ENCODE peak calls at places on chromosomes 4 and X, in eight cellular contexts. H, E, S, R, X, C, I and N are unnamed samples.

GRCh38 chrX:8284131-8284530 is 113.1 kb upstream of the VCX2 start:
- DNase-seq in X (no peak), E (no peak), R (peak), C (no peak), S (no peak), I (no peak), H (no peak), N (no peak)

GRCh38 chr4:86939737-86940141 is 4.9 kb downstream of the AFF1 start:
- DNase-seq in R (no peak), E (no peak), I (no peak), H (no peak), S (no peak), X (no peak), C (no peak), N (no peak)

GRCh38 chr4:157992038-157992706 is 180.7 kb downstream of the GASK1B start:
- DNase-seq in X (peak), S (peak), R (peak), C (peak), E (peak), H (peak), I (peak), N (peak)

GRCh38 chrX:5842601-5843000 is 386.1 kb downstream of the NLGN4X start:
- DNase-seq in C (no peak), I (no peak), X (no peak), S (no peak), E (no peak), H (no peak), R (peak), N (no peak)

GRCh38 chrX:69362889-69363288 is 141.2 kb upstream of the NALF2 start:
- DNase-seq in R (no peak), C (peak), E (peak), H (peak), S (peak), X (no peak), I (no peak), N (no peak)

GRCh38 chr4:122978789-122979188 is 56.4 kb upstream of the NUDT6 start:
- DNase-seq in X (no peak), H (no peak), C (no peak), I (no peak), E (no peak), S (no peak), R (no peak), N (no peak)

GRCh38 chr4:168812806-168813205 is 197.2 kb downstream of the CBR4 start:
- DNase-seq in S (no peak), E (no peak), X (peak), I (no peak), C (no peak), R (no peak), H (no peak), N (no peak)

GRCh38 chr4:109434007-109434792 is 585 bp downstream of the SEC24B start:
- DNase-seq in I (peak), C (peak), X (peak), E (peak), R (peak), S (peak), H (peak), N (no peak)

GRCh38 chr4:7333801-7334421 is 100.8 kb downstream of the PSAPL1 start:
- DNase-seq in X (peak), E (no peak), I (no peak), S (no peak), H (no peak), R (no peak), C (no peak), N (no peak)

GRCh38 chrX:120310861-120311631 is at the start of gene TMEM255A:
- DNase-seq in H (peak), I (peak), C (peak), X (peak), R (no peak), E (peak), S (peak), N (peak)

GRCh38 chrX:22116585-22117546 is 84.7 kb downstream of the PHEX start:
- DNase-seq in I (no peak), X (no peak), S (no peak), E (no peak), H (no peak), R (no peak), C (no peak), N (no peak)

GRCh38 chrX:16394290-16394689 is 227.0 kb downstream of the MAGEB17 start:
- DNase-seq in E (no peak), X (no peak), I (no peak), C (no peak), S (no peak), H (no peak), R (no peak), N (no peak)

GRCh38 chr4:112704991-112705845 is 68.3 kb downstream of the LARP7 start:
- DNase-seq in X (peak), H (peak), C (peak), S (peak), R (peak), E (peak), I (peak), N (peak)

GRCh38 chr4:5052424-5052702 is 1.1 kb downstream of the STK32B start:
- DNase-seq in X (no peak), C (no peak), E (no peak), R (no peak), H (no peak), I (no peak), S (no peak), N (no peak)
- H3K4me3 ChIP-seq in X (peak), C (peak), E (peak), R (no peak), H (no peak), I (peak), S (no peak), N (no peak)

GRCh38 chr4:179165862-179166261 is 1723.6 kb upstream of the AGA start:
- DNase-seq in E (no peak), S (no peak), X (peak), H (no peak), R (no peak), C (no peak), I (no peak), N (no peak)

GRCh38 chr4:179165339-179165738 is 1723.1 kb upstream of the AGA start:
- DNase-seq in R (no peak), S (no peak), C (no peak), X (no peak), I (no peak), H (no peak), E (no peak), N (no peak)

GRCh38 chr4:179163147-179163546 is 1720.9 kb upstream of the AGA start:
- DNase-seq in E (no peak), X (no peak), H (no peak), C (no peak), R (no peak), I (no peak), S (no peak), N (no peak)

GRCh38 chr4:179164642-179165338 is 1722.6 kb upstream of the AGA start:
- DNase-seq in H (no peak), E (no peak), R (no peak), C (no peak), I (no peak), X (no peak), S (no peak), N (no peak)
- H3K4me2 ChIP-seq in H (no peak), E (no peak), R (no peak), C (no peak), I (no peak), X (no peak), S (no peak), N (no peak)

GRCh38 chr4:54228064-54228527 is 997 bp upstream of the PDGFRA start:
- DNase-seq in I (peak), H (peak), C (peak), S (peak), R (peak), X (peak), E (peak), N (peak)

GRCh38 chr4:54230479-54231418 is 1.7 kb downstream of the PDGFRA start:
- DNase-seq in R (no peak), S (peak), I (peak), E (peak), H (peak), X (peak), C (peak), N (no peak)

GRCh38 chr4:54231419-54232150 is 2.5 kb downstream of the PDGFRA start:
- DNase-seq in E (peak), C (peak), H (peak), I (peak), S (peak), R (no peak), X (peak), N (no peak)

GRCh38 chr4:54228563-54229501 is at the start of gene PDGFRA:
- DNase-seq in X (peak), H (peak), S (peak), E (peak), C (peak), R (no peak), I (peak), N (no peak)

GRCh38 chr4:54229631-54230478 is 762 bp downstream of the PDGFRA start:
- DNase-seq in X (peak), R (no peak), H (peak), C (peak), I (peak), E (peak), S (peak), N (no peak)
- H3K4me3 ChIP-seq in X (peak), R (peak), H (peak), C (peak), I (no peak), E (peak), S (peak), N (no peak)

GRCh38 chr4:71229477-71230257 is 109.2 kb upstream of the SLC4A4 start:
- DNase-seq in X (peak), C (peak), H (peak), S (peak), E (peak), I (peak), R (no peak), N (peak)

GRCh38 chr4:71230613-71231012 is 108.2 kb upstream of the SLC4A4 start:
- DNase-seq in E (no peak), H (no peak), S (no peak), I (no peak), C (no peak), X (no peak), R (no peak), N (no peak)

GRCh38 chr4:71230258-71230594 is 108.6 kb upstream of the SLC4A4 start:
- DNase-seq in X (no peak), S (no peak), R (no peak), C (no peak), E (no peak), H (peak), I (no peak), N (no peak)

GRCh38 chr4:71231753-71232420 is 106.9 kb upstream of the SLC4A4 start:
- DNase-seq in I (no peak), C (no peak), E (no peak), R (no peak), H (no peak), S (no peak), X (peak), N (no peak)

GRCh38 chr4:71231073-71231752 is 107.6 kb upstream of the SLC4A4 start:
- DNase-seq in E (peak), C (no peak), R (no peak), I (no peak), X (peak), H (peak), S (peak), N (no peak)
- H3K4me2 ChIP-seq in E (peak), C (no peak), R (no peak), I (no peak), X (peak), H (peak), S (peak), N (no peak)

GRCh38 chr4:70734971-70735370 is 13.2 kb downstream of the RUFY3 start:
- DNase-seq in R (no peak), I (no peak), H (no peak), S (no peak), C (no peak), X (no peak), E (peak), N (no peak)
- H3K4me3 ChIP-seq in R (peak), I (no peak), H (peak), S (peak), C (peak), X (no peak), E (peak), N (no peak)